ENCODE peak calls at places on chromosomes 13 and 19, in ten cellular contexts. A is H1, Z is A549, S is stomach, N is body of pancreas, B is IMR-90, G is breast epithelium, V is ovary, W is HCT116, J is K562. T is an unnamed sample.

GRCh38 chr13:32024750-32025149 is 6.8 kb upstream of the FRY start:
- DNase-seq in A (no peak), Z (no peak), S (no peak), N (no peak), B (no peak), G (no peak), V (no peak), W (no peak), J (no peak), T (no peak)

GRCh38 chr13:101390461-101390860 is 25.8 kb downstream of the NALCN start:
- DNase-seq in A (no peak), Z (no peak), S (no peak), N (no peak), B (peak; percentile 30), G (no peak), V (no peak), W (no peak), J (no peak), T (no peak)

GRCh38 chr13:91133941-91134772 is 213.3 kb upstream of the MIR17HG start:
- DNase-seq in A (no peak), Z (peak; percentile 18), S (peak; percentile 42), N (peak; percentile 60), B (peak; percentile 54), G (peak; percentile 53), V (no peak), W (peak; percentile 45), J (peak; percentile 78), T (no peak)

GRCh38 chr13:72839831-72840426 is 58.0 kb downstream of the PIBF1 start:
- DNase-seq in A (no peak), Z (peak; percentile 31), S (peak; percentile 72), N (peak; percentile 61), B (peak; percentile 42), G (peak; percentile 55), V (no peak), W (peak; percentile 47), J (peak; percentile 32), T (no peak)

GRCh38 chr13:31043891-31044657 is 111.6 kb downstream of the TEX26 start:
- DNase-seq in A (peak; percentile 72), Z (peak; percentile 48), S (peak; percentile 83), N (peak; percentile 78), B (peak; percentile 81), G (peak; percentile 87), V (peak; percentile 85), W (peak; percentile 78), J (peak; percentile 67), T (peak; percentile 39)

GRCh38 chr13:40609972-40610726 is 56.3 kb downstream of the FOXO1 start:
- DNase-seq in A (no peak), Z (no peak), S (no peak), N (no peak), B (no peak), G (no peak), V (no peak), W (no peak), J (no peak), T (no peak)

GRCh38 chr13:20998649-20999415 is 62.6 kb downstream of the LATS2 start:
- DNase-seq in A (no peak), Z (no peak), S (no peak), N (no peak), B (no peak), G (no peak), V (no peak), W (no peak), J (no peak), T (no peak)

GRCh38 chr19:45404557-45405434 is at the start of gene PPP1R13L:
- DNase-seq in A (no peak), Z (peak; percentile 95), S (peak; percentile 92), N (peak; percentile 96), B (peak; percentile 56), G (peak; percentile 96), V (peak; percentile 74), W (peak; percentile 96), J (peak; percentile 86), T (no peak)

GRCh38 chr19:7916908-7917291 is 2.3 kb downstream of the TGFBR3L start:
- DNase-seq in A (no peak), Z (no peak), S (no peak), N (no peak), B (no peak), G (no peak), V (no peak), W (no peak), J (no peak), T (no peak)

GRCh38 chr19:13884726-13885591 is 8.0 kb downstream of the NANOS3 start:
- DNase-seq in A (no peak), Z (no peak), S (peak; percentile 87), N (peak; percentile 96), B (no peak), G (no peak), V (no peak), W (no peak), J (no peak), T (no peak)

GRCh38 chr19:34480971-34481821 is at the start of gene WTIP:
- DNase-seq in A (no peak), Z (peak; percentile 82), S (peak; percentile 67), N (peak; percentile 55), B (peak; percentile 88), G (peak; percentile 64), V (peak; percentile 92), W (peak; percentile 18), J (no peak), T (no peak)

GRCh38 chr19:31390721-31391120 is 41.5 kb upstream of the TSHZ3 start:
- DNase-seq in A (no peak), Z (no peak), S (no peak), N (no peak), B (no peak), G (no peak), V (no peak), W (no peak), J (no peak), T (no peak)

GRCh38 chr13:26619321-26619720 is 61.8 kb downstream of the WASF3 start:
- DNase-seq in A (no peak), Z (no peak), S (no peak), N (no peak), B (peak; percentile 91), G (no peak), V (no peak), W (no peak), J (no peak), T (no peak)

GRCh38 chr13:44819245-44819644 is 170.0 kb downstream of the NUFIP1 start:
- DNase-seq in A (no peak), Z (peak; percentile 58), S (no peak), N (peak; percentile 38), B (peak; percentile 95), G (no peak), V (no peak), W (peak; percentile 85), J (no peak), T (no peak)

GRCh38 chr13:113207890-113208423 is 512 bp downstream of the PCID2 start:
- DNase-seq in A (no peak), Z (no peak), S (no peak), N (peak; percentile 42), B (peak; percentile 59), G (no peak), V (no peak), W (no peak), J (no peak), T (no peak)

GRCh38 chr19:751501-752341 is 809 bp downstream of the MISP start:
- DNase-seq in A (no peak), Z (peak; percentile 84), S (peak; percentile 58), N (peak; percentile 13), B (peak; percentile 87), G (no peak), V (no peak), W (no peak), J (peak; percentile 68), T (no peak)

GRCh38 chr13:25890671-25891212 is 161.1 kb downstream of the SHISA2 start:
- DNase-seq in A (no peak), Z (no peak), S (no peak), N (no peak), B (no peak), G (no peak), V (no peak), W (no peak), J (no peak), T (no peak)

GRCh38 chr19:2627319-2627829 is 75.1 kb downstream of the GNG7 start:
- DNase-seq in A (no peak), Z (peak; percentile 76), S (peak; percentile 87), N (peak; percentile 94), B (peak; percentile 99), G (peak; percentile 68), V (peak; percentile 59), W (peak; percentile 92), J (no peak), T (peak; percentile 63)
- H3K27ac ChIP-seq in A (no peak overlapping the region), Z (peak overlapping the region; percentile 68), S (peak overlapping the region; percentile 87), N (peak overlapping the region; percentile 84), B (peak overlapping the region; percentile 19), G (peak overlapping the region; percentile 92), V (no peak overlapping the region), W (peak overlapping the region; percentile 25), J (no peak overlapping the region), T (peak overlapping the region; percentile 72)

GRCh38 chr19:29665215-29665825 is at the start of gene PLEKHF1:
- DNase-seq in A (no peak), Z (peak; percentile 98), S (peak; percentile 94), N (peak; percentile 89), B (peak; percentile 59), G (peak; percentile 85), V (peak; percentile 92), W (peak; percentile 48), J (peak; percentile 96), T (no peak)
- TF ChIP-seq POLR2A in A (no peak), Z (peak; percentile 35), S (no peak), N (peak; percentile 44), B (peak; percentile 26), G (no peak), V (peak; percentile 63), W (no peak), J (peak; percentile 71), T (peak; percentile 67)

GRCh38 chr19:16895467-16896097 is 6.8 kb downstream of the F2RL3 start:
- DNase-seq in A (no peak), Z (no peak), S (no peak), N (no peak), B (no peak), G (no peak), V (peak; percentile 87), W (no peak), J (no peak), T (no peak)
- H3K27ac ChIP-seq in A (no peak overlapping the region), Z (no peak overlapping the region), S (peak overlapping the region; percentile 75), N (no peak overlapping the region), B (no peak overlapping the region), G (peak overlapping the region; percentile 74), V (peak overlapping the region; percentile 75), W (no peak overlapping the region), J (peak overlapping the region; percentile 95), T (peak overlapping the region; percentile 86)

GRCh38 chr19:47761566-47761965 is 16.2 kb downstream of the NOP53 start:
- DNase-seq in A (no peak), Z (no peak), S (no peak), N (no peak), B (no peak), G (no peak), V (no peak), W (no peak), J (no peak), T (no peak)

GRCh38 chr19:47762151-47762550 is 16.4 kb upstream of the SELENOW start:
- DNase-seq in A (no peak), Z (no peak), S (no peak), N (no peak), B (no peak), G (no peak), V (no peak), W (no peak), J (no peak), T (no peak)

GRCh38 chr19:47760632-47760999 is 15.3 kb downstream of the NOP53 start:
- DNase-seq in A (no peak), Z (no peak), S (no peak), N (no peak), B (no peak), G (no peak), V (no peak), W (no peak), J (no peak), T (no peak)

GRCh38 chr19:47765522-47766358 is 12.8 kb upstream of the SELENOW start:
- DNase-seq in A (no peak), Z (peak; percentile 58), S (peak; percentile 72), N (peak; percentile 63), B (peak; percentile 44), G (peak; percentile 69), V (peak; percentile 78), W (no peak), J (peak; percentile 60), T (no peak)

GRCh38 chr19:47762615-47763308 is 15.7 kb upstream of the SELENOW start:
- DNase-seq in A (no peak), Z (no peak), S (no peak), N (no peak), B (no peak), G (no peak), V (no peak), W (no peak), J (no peak), T (no peak)
- TF ChIP-seq POLR2A in A (no peak), Z (no peak), S (no peak), N (no peak), B (no peak), G (no peak), V (no peak), W (no peak), J (no peak), T (no peak)

T was measured in esophagus squamous epithelium.